ENCODE peak calls at places on chromosomes 5 and 9, in six cellular contexts. P, H, Y, Q, F and O are unnamed samples.

GRCh38 chr5:138873096-138873885 is 1.8 kb downstream of the LRRTM2 start:
- DNase-seq in P (no peak), F (peak), Q (no peak), Y (no peak), H (no peak), O (peak)

GRCh38 chr5:99061711-99062110 is 132.9 kb upstream of the CHD1 start:
- DNase-seq in P (no peak), F (no peak), Q (no peak), H (no peak), Y (no peak), O (no peak)

GRCh38 chr5:10588109-10588775 is 24.4 kb downstream of the ANKRD33B start:
- DNase-seq in Y (no peak), P (no peak), Q (peak), H (no peak), F (no peak), O (no peak)

GRCh38 chr9:136954270-136955083 is 2.4 kb downstream of the LCN12 start:
- DNase-seq in F (no peak), P (no peak), Q (no peak), H (no peak), Y (no peak), O (no peak)

GRCh38 chr5:64947031-64947430 is 178.3 kb downstream of the CWC27 start:
- DNase-seq in Y (no peak), F (peak), Q (no peak), P (no peak), H (no peak), O (no peak)

GRCh38 chr9:128863647-128864046 is 18.1 kb downstream of the KYAT1 start:
- DNase-seq in F (peak), Q (peak), P (peak), H (no peak), Y (peak), O (no peak)

GRCh38 chr5:35306716-35307365 is 76.6 kb upstream of the PRLR start:
- DNase-seq in P (no peak), Y (no peak), F (no peak), Q (no peak), H (no peak), O (no peak)

GRCh38 chr5:130337179-130337888 is 433.1 kb downstream of the CHSY3 start:
- DNase-seq in Y (no peak), F (no peak), H (no peak), Q (no peak), P (no peak), O (no peak)

GRCh38 chr5:158874814-158875213 is 224.9 kb downstream of the EBF1 start:
- DNase-seq in Y (no peak), F (no peak), Q (no peak), H (no peak), P (no peak), O (no peak)

GRCh38 chr9:30289435-30289834 is 2095.0 kb upstream of the ACO1 start:
- DNase-seq in F (no peak), Q (no peak), P (no peak), H (no peak), Y (no peak), O (no peak)